ENCODE peak calls at places on chromosomes 16 and 17, in ten cellular contexts. U is stimulated activated CD4-positive, alpha-beta T cell treated with anti-CD3 and anti-CD28 coated beads, Interleukin-12 subunit alpha, Interleukin-12 subunit beta, amount 100 ng/mL, for 48 hours; X is nephron progenitor cell; K is WTC11; Y is activated CD8-positive, alpha-beta T cell treated with anti-CD3 and anti-CD28 coated beads, Interleukin-2, amount 10 ng/mL, durations not matched to agents 7 days and 5 days; A is Calu3; I is HuH-7.5; D is GM20000; F is caudate nucleus; W is stimulated activated CD8-positive, alpha-beta memory T cell treated with anti-CD3 and anti-CD28 coated beads, Interleukin-12 subunit alpha, Interleukin-12 subunit beta, amount 100 ng/mL, for 1 hour. B is an unnamed sample.

GRCh38 chr17:56995776-56996175 is 17.8 kb downstream of the SCPEP1 start:
- DNase-seq in U (no peak), X (no peak), K (no peak), Y (no peak), A (no peak), I (no peak), D (no peak), F (no peak), W (no peak), B (no peak)

GRCh38 chr16:64356267-64356666 is 765.6 kb downstream of the CDH11 start:
- DNase-seq in U (no peak), X (no peak), K (no peak), Y (no peak), A (no peak), I (no peak), D (no peak), F (no peak), W (no peak), B (peak)

GRCh38 chr17:77285594-77286390 is 145.0 kb downstream of the SEC14L1 start:
- DNase-seq in U (no peak), X (no peak), K (no peak), Y (no peak), A (peak), I (no peak), D (no peak), F (no peak), W (no peak), B (peak)

GRCh38 chr16:2429771-2430663 is 770 bp downstream of the CCNF start:
- DNase-seq in U (no peak), X (peak), K (no peak), Y (peak), A (peak), I (no peak), D (peak), F (no peak), W (no peak), B (no peak)

GRCh38 chr16:75398333-75398732 is 35.0 kb downstream of the CFDP1 start:
- DNase-seq in U (no peak), X (no peak), K (no peak), Y (no peak), A (no peak), I (no peak), D (no peak), F (no peak), W (no peak), B (no peak)

GRCh38 chr17:35089846-35090193 is 26.3 kb upstream of the RFFL start:
- DNase-seq in U (peak), X (no peak), K (no peak), Y (peak), A (peak), I (peak), D (peak), F (no peak), W (no peak), B (peak)

GRCh38 chr16:2465653-2466415 is 5.3 kb upstream of the NTN3 start:
- DNase-seq in U (no peak), X (no peak), K (peak), Y (no peak), A (no peak), I (peak), D (no peak), F (no peak), W (no peak), B (peak)

GRCh38 chr16:87702325-87702811 is 63.4 kb downstream of the KLHDC4 start:
- DNase-seq in U (peak), X (peak), K (peak), Y (peak), A (no peak), I (peak), D (peak), F (no peak), W (no peak), B (no peak)

GRCh38 chr16:88456356-88457292 is 3.5 kb downstream of the ZFPM1 start:
- DNase-seq in U (peak), X (no peak), K (no peak), Y (peak), A (no peak), I (no peak), D (no peak), F (no peak), W (peak), B (no peak)

GRCh38 chr16:67632415-67633172 is 12.3 kb upstream of the CARMIL2 start:
- DNase-seq in U (no peak), X (no peak), K (no peak), Y (no peak), A (no peak), I (no peak), D (no peak), F (peak), W (no peak), B (no peak)

GRCh38 chr16:57884655-57885133 is 82.4 kb upstream of the KIFC3 start:
- DNase-seq in U (no peak), X (peak), K (peak), Y (no peak), A (no peak), I (no peak), D (no peak), F (no peak), W (no peak), B (no peak)

GRCh38 chr16:65809627-65810026 is 556.9 kb upstream of the CDH5 start:
- DNase-seq in U (no peak), X (no peak), K (no peak), Y (no peak), A (no peak), I (no peak), D (no peak), F (no peak), W (no peak), B (no peak)

GRCh38 chr17:82358467-82359350 is at the start of gene TEX19:
- DNase-seq in U (no peak), X (no peak), K (no peak), Y (peak), A (no peak), I (no peak), D (no peak), F (no peak), W (no peak), B (peak)

GRCh38 chr16:31487720-31488629 is 5.1 kb downstream of the SLC5A2 start:
- DNase-seq in U (peak), X (peak), K (peak), Y (peak), A (peak), I (peak), D (peak), F (no peak), W (peak), B (peak)

GRCh38 chr17:45277216-45277849 is 15.4 kb upstream of the SPATA32 start:
- DNase-seq in U (peak), X (peak), K (peak), Y (peak), A (peak), I (peak), D (peak), F (peak), W (peak), B (peak)

GRCh38 chr16:11150190-11150589 is 105.8 kb downstream of the SOCS1 start:
- DNase-seq in U (no peak), X (no peak), K (no peak), Y (no peak), A (no peak), I (no peak), D (no peak), F (no peak), W (no peak), B (no peak)

GRCh38 chr16:88768041-88768876 is 16.8 kb downstream of the PIEZO1 start:
- DNase-seq in U (no peak), X (no peak), K (no peak), Y (no peak), A (no peak), I (no peak), D (no peak), F (no peak), W (no peak), B (no peak)

GRCh38 chr17:31754239-31754945 is 104.7 kb downstream of the COPRS start:
- DNase-seq in U (no peak), X (no peak), K (no peak), Y (no peak), A (peak), I (no peak), D (no peak), F (no peak), W (no peak), B (peak)

GRCh38 chr17:74490716-74491115 is 24.3 kb downstream of the CD300A start:
- DNase-seq in U (no peak), X (no peak), K (no peak), Y (no peak), A (no peak), I (no peak), D (no peak), F (no peak), W (no peak), B (no peak)

GRCh38 chr17:48153711-48154642 is 46.4 kb downstream of the SNX11 start:
- DNase-seq in U (no peak), X (peak), K (peak), Y (peak), A (peak), I (no peak), D (peak), F (no peak), W (no peak), B (peak)

GRCh38 chr16:14669776-14670175 is 24.3 kb downstream of the PLA2G10 start:
- DNase-seq in U (no peak), X (no peak), K (no peak), Y (no peak), A (peak), I (no peak), D (no peak), F (no peak), W (no peak), B (no peak)

GRCh38 chr16:46974352-46974751 is 878 bp upstream of the DNAJA2 start:
- DNase-seq in U (peak), X (no peak), K (no peak), Y (peak), A (no peak), I (no peak), D (peak), F (no peak), W (no peak), B (peak)

GRCh38 chr16:25135239-25135878 is 23.8 kb downstream of the LCMT1 start:
- DNase-seq in U (no peak), X (no peak), K (no peak), Y (no peak), A (no peak), I (no peak), D (no peak), F (no peak), W (no peak), B (peak)

GRCh38 chr17:40425741-40426140 is 8.0 kb upstream of the TOP2A start:
- DNase-seq in U (no peak), X (no peak), K (no peak), Y (no peak), A (no peak), I (no peak), D (no peak), F (no peak), W (no peak), B (no peak)

GRCh38 chr16:53822936-53823529 is 119.1 kb downstream of the FTO start:
- DNase-seq in U (no peak), X (no peak), K (no peak), Y (peak), A (no peak), I (no peak), D (peak), F (no peak), W (no peak), B (no peak)

GRCh38 chr16:80824623-80825364 is 20.4 kb upstream of the CDYL2 start:
- DNase-seq in U (peak), X (peak), K (peak), Y (peak), A (peak), I (no peak), D (peak), F (no peak), W (no peak), B (peak)

GRCh38 chr17:36496018-36496789 is 9.7 kb downstream of the ZNHIT3 start:
- DNase-seq in U (no peak), X (no peak), K (no peak), Y (no peak), A (no peak), I (no peak), D (no peak), F (peak), W (no peak), B (no peak)

GRCh38 chr17:39400547-39401411 is 647 bp downstream of the FBXL20 start:
- DNase-seq in U (no peak), X (no peak), K (no peak), Y (no peak), A (no peak), I (peak), D (no peak), F (no peak), W (no peak), B (no peak)

GRCh38 chr17:29293890-29294579 is at the start of gene NUFIP2:
- DNase-seq in U (peak), X (peak), K (peak), Y (peak), A (peak), I (peak), D (peak), F (peak), W (peak), B (peak)

GRCh38 chr17:50288306-50288705 is 14.0 kb downstream of the TMEM92 start:
- DNase-seq in U (no peak), X (no peak), K (no peak), Y (no peak), A (no peak), I (no peak), D (no peak), F (no peak), W (no peak), B (no peak)